ENCODE peak calls at places on chromosome 2, in four cellular contexts. One of them, this sample, is unnamed.

GRCh38 chr2:201132518-201132917 is 16.6 kb downstream of the CFLAR start:
- ATAC-seq in left ventricle myocardium superior: no peak
- ATAC-seq in upper lobe of left lung: peak; percentile 55
- ATAC-seq in left lobe of liver: no peak
- ATAC-seq in this sample: no peak

GRCh38 chr2:148218326-148219075 is 197.6 kb downstream of the MBD5 start:
- ATAC-seq in left ventricle myocardium superior: no peak
- ATAC-seq in upper lobe of left lung: no peak
- ATAC-seq in left lobe of liver: no peak
- ATAC-seq in this sample: no peak

GRCh38 chr2:26922638-26923466 is 47.6 kb upstream of the MAPRE3 start:
- ATAC-seq in left ventricle myocardium superior: peak; percentile 95
- ATAC-seq in upper lobe of left lung: no peak
- ATAC-seq in left lobe of liver: peak; percentile 90
- ATAC-seq in this sample: peak; percentile 58

GRCh38 chr2:200787351-200788128 is 24.2 kb upstream of the BZW1 start:
- ATAC-seq in left ventricle myocardium superior: peak; percentile 75
- ATAC-seq in upper lobe of left lung: no peak
- ATAC-seq in left lobe of liver: no peak
- ATAC-seq in this sample: no peak

GRCh38 chr2:39135678-39136259 is 14.9 kb upstream of the SOS1 start:
- ATAC-seq in left ventricle myocardium superior: no peak
- ATAC-seq in upper lobe of left lung: no peak
- ATAC-seq in left lobe of liver: no peak
- ATAC-seq in this sample: no peak

GRCh38 chr2:230537531-230537976 is 121.6 kb downstream of the SP100 start:
- ATAC-seq in left ventricle myocardium superior: no peak
- ATAC-seq in upper lobe of left lung: no peak
- ATAC-seq in left lobe of liver: no peak
- ATAC-seq in this sample: no peak

GRCh38 chr2:229407170-229407569 is 136.1 kb upstream of the PID1 start:
- ATAC-seq in left ventricle myocardium superior: peak; percentile 93
- ATAC-seq in upper lobe of left lung: peak; percentile 88
- ATAC-seq in left lobe of liver: no peak
- ATAC-seq in this sample: peak; percentile 91

GRCh38 chr2:49772299-49772970 is 618.1 kb upstream of the FSHR start:
- ATAC-seq in left ventricle myocardium superior: no peak
- ATAC-seq in upper lobe of left lung: peak; percentile 50
- ATAC-seq in left lobe of liver: no peak
- ATAC-seq in this sample: no peak

GRCh38 chr2:46950314-46950713 is 34.7 kb upstream of the MCFD2 start:
- ATAC-seq in left ventricle myocardium superior: no peak
- ATAC-seq in upper lobe of left lung: no peak
- ATAC-seq in left lobe of liver: no peak
- ATAC-seq in this sample: no peak

GRCh38 chr2:219428469-219428868 is 6.2 kb upstream of the SPEG start:
- ATAC-seq in left ventricle myocardium superior: peak; percentile 10
- ATAC-seq in upper lobe of left lung: no peak
- ATAC-seq in left lobe of liver: no peak
- ATAC-seq in this sample: no peak

GRCh38 chr2:39050109-39050508 is 70.7 kb downstream of the SOS1 start:
- ATAC-seq in left ventricle myocardium superior: no peak
- ATAC-seq in upper lobe of left lung: no peak
- ATAC-seq in left lobe of liver: no peak
- ATAC-seq in this sample: no peak

GRCh38 chr2:5111581-5111980 is 580.6 kb upstream of the SOX11 start:
- ATAC-seq in left ventricle myocardium superior: no peak
- ATAC-seq in upper lobe of left lung: no peak
- ATAC-seq in left lobe of liver: no peak
- ATAC-seq in this sample: no peak

GRCh38 chr2:218883491-218884490 is 3.1 kb downstream of the WNT10A start:
- ATAC-seq in left ventricle myocardium superior: peak; percentile 74
- ATAC-seq in upper lobe of left lung: no peak
- ATAC-seq in left lobe of liver: peak; percentile 70
- ATAC-seq in this sample: peak; percentile 59

GRCh38 chr2:15807418-15808220 is 132.7 kb upstream of the MYCN start:
- ATAC-seq in left ventricle myocardium superior: no peak
- ATAC-seq in upper lobe of left lung: no peak
- ATAC-seq in left lobe of liver: no peak
- ATAC-seq in this sample: no peak

GRCh38 chr2:1556776-1557466 is 143.7 kb downstream of the TPO start:
- ATAC-seq in left ventricle myocardium superior: peak; percentile 35
- ATAC-seq in upper lobe of left lung: peak; percentile 42
- ATAC-seq in left lobe of liver: no peak
- ATAC-seq in this sample: no peak

GRCh38 chr2:241514545-241514944 is 6.2 kb upstream of the STK25 start:
- ATAC-seq in left ventricle myocardium superior: no peak
- ATAC-seq in upper lobe of left lung: no peak
- ATAC-seq in left lobe of liver: no peak
- ATAC-seq in this sample: no peak

GRCh38 chr2:147013696-147014392 is 831.0 kb upstream of the ACVR2A start:
- ATAC-seq in left ventricle myocardium superior: no peak
- ATAC-seq in upper lobe of left lung: no peak
- ATAC-seq in left lobe of liver: no peak
- ATAC-seq in this sample: no peak

GRCh38 chr2:127762441-127762840 is 48.5 kb downstream of the WDR33 start:
- ATAC-seq in left ventricle myocardium superior: peak; percentile 75
- ATAC-seq in upper lobe of left lung: no peak
- ATAC-seq in left lobe of liver: no peak
- ATAC-seq in this sample: no peak

GRCh38 chr2:88307817-88308216 is 137.7 kb downstream of the THNSL2 start:
- ATAC-seq in left ventricle myocardium superior: no peak
- ATAC-seq in upper lobe of left lung: no peak
- ATAC-seq in left lobe of liver: peak; percentile 67
- ATAC-seq in this sample: no peak

GRCh38 chr2:40558772-40559171 is 106.9 kb upstream of the SLC8A1 start:
- ATAC-seq in left ventricle myocardium superior: no peak
- ATAC-seq in upper lobe of left lung: no peak
- ATAC-seq in left lobe of liver: no peak
- ATAC-seq in this sample: no peak

GRCh38 chr2:46584134-46584533 is 104.8 kb downstream of the TMEM247 start:
- ATAC-seq in left ventricle myocardium superior: no peak
- ATAC-seq in upper lobe of left lung: no peak
- ATAC-seq in left lobe of liver: no peak
- ATAC-seq in this sample: no peak

GRCh38 chr2:19682493-19682892 is 219.3 kb downstream of the TTC32 start:
- ATAC-seq in left ventricle myocardium superior: no peak
- ATAC-seq in upper lobe of left lung: no peak
- ATAC-seq in left lobe of liver: no peak
- ATAC-seq in this sample: no peak